ENCODE peak calls at places on chromosomes 16 and 17, in six cellular contexts. P is NCI-H2107, K is GM12865, D is stomach, W is nephron progenitor cell, I is EH. Z is an unnamed sample.

GRCh38 chr17:39022961-39023360 is 55.8 kb upstream of the FBXO47 start:
- DNase-seq in P (no peak), K (no peak), D (no peak), W (no peak), I (peak), Z (no peak)

GRCh38 chr16:22321340-22322001 is 24.3 kb downstream of the POLR3E start:
- DNase-seq in P (peak), K (peak), D (peak), W (peak), I (peak), Z (peak)

GRCh38 chr16:48112603-48113400 is 43.0 kb downstream of the ABCC12 start:
- DNase-seq in P (no peak), K (no peak), D (peak), W (no peak), I (no peak), Z (no peak)

GRCh38 chr16:3259097-3259496 is 2.7 kb upstream of the MEFV start:
- DNase-seq in P (no peak), K (no peak), D (peak), W (no peak), I (peak), Z (no peak)

GRCh38 chr16:84277244-84277823 is 17.3 kb upstream of the WFDC1 start:
- DNase-seq in P (peak), K (peak), D (peak), W (peak), I (peak), Z (peak)

GRCh38 chr16:17339764-17340541 is 130.8 kb downstream of the XYLT1 start:
- DNase-seq in P (no peak), K (no peak), D (peak), W (no peak), I (peak), Z (no peak)

GRCh38 chr16:8063151-8063550 is 527.2 kb downstream of the TMEM114 start:
- DNase-seq in P (no peak), K (no peak), D (no peak), W (no peak), I (no peak), Z (no peak)

GRCh38 chr17:78884148-78884870 is 18.7 kb downstream of the CEP295NL start:
- DNase-seq in P (no peak), K (no peak), D (no peak), W (no peak), I (peak), Z (no peak)

GRCh38 chr16:72604375-72604774 is 432.4 kb upstream of the PMFBP1 start:
- DNase-seq in P (no peak), K (peak), D (no peak), W (no peak), I (no peak), Z (no peak)

GRCh38 chr16:51237861-51238378 is 86.8 kb upstream of the SALL1 start:
- DNase-seq in P (no peak), K (no peak), D (no peak), W (no peak), I (no peak), Z (no peak)

GRCh38 chr17:58447039-58447975 is 30.0 kb upstream of the RNF43 start:
- DNase-seq in P (peak), K (peak), D (peak), W (peak), I (peak), Z (peak)

GRCh38 chr17:78979780-78980623 is at the start of gene LGALS3BP:
- DNase-seq in P (peak), K (no peak), D (peak), W (no peak), I (peak), Z (no peak)

GRCh38 chr17:44071772-44072171 is 1.2 kb downstream of the G6PC3 start:
- DNase-seq in P (no peak), K (no peak), D (no peak), W (no peak), I (peak), Z (no peak)

GRCh38 chr17:50348522-50349240 is 2.8 kb downstream of the XYLT2 start:
- DNase-seq in P (no peak), K (no peak), D (peak), W (no peak), I (peak), Z (no peak)

Z was measured in NCI-H1694.